ENCODE peak calls at places on chromosomes 16 and 17, in five cellular contexts. O is fibroblast of mammary gland, R is cardiac muscle cell, D is Panc1, C is A549. G is an unnamed sample.

GRCh38 chr17:29158515-29159275 is 21.5 kb downstream of the MYO18A start:
- DNase-seq in O (no peak), R (no peak), D (no peak), C (no peak), G (no peak)

GRCh38 chr17:77380411-77381184 is 239.8 kb downstream of the SEC14L1 start:
- DNase-seq in O (no peak), R (no peak), D (no peak), C (no peak), G (no peak)

GRCh38 chr17:11284811-11285210 is 43.8 kb downstream of the SHISA6 start:
- DNase-seq in O (no peak), R (no peak), D (no peak), C (no peak), G (no peak)

GRCh38 chr17:47882247-47882646 is 13.8 kb upstream of the SP2 start:
- DNase-seq in O (peak), R (no peak), D (no peak), C (no peak), G (peak)

GRCh38 chr16:70508752-70509151 is 14.6 kb downstream of the COG4 start:
- DNase-seq in O (peak), R (no peak), D (no peak), C (no peak), G (no peak)

GRCh38 chr16:56944954-56945839 is 13.3 kb downstream of the HERPUD1 start:
- DNase-seq in O (no peak), R (no peak), D (no peak), C (no peak), G (no peak)

GRCh38 chr16:71373073-71373472 is 14.6 kb downstream of the CALB2 start:
- DNase-seq in O (peak), R (no peak), D (no peak), C (peak), G (no peak)

GRCh38 chr16:46558018-46558417 is 63.2 kb downstream of the SHCBP1 start:
- DNase-seq in O (no peak), R (no peak), D (no peak), C (no peak), G (no peak)

GRCh38 chr16:68072038-68072695 is 13.0 kb upstream of the NFATC3 start:
- DNase-seq in O (peak), R (no peak), D (no peak), C (no peak), G (no peak)

GRCh38 chr16:89606006-89606405 is 7.4 kb upstream of the DPEP1 start:
- DNase-seq in O (no peak), R (no peak), D (no peak), C (no peak), G (no peak)

GRCh38 chr16:64391009-64391663 is 730.7 kb downstream of the CDH11 start:
- DNase-seq in O (peak), R (no peak), D (no peak), C (no peak), G (no peak)

GRCh38 chr16:85587763-85588474 is 25.2 kb upstream of the GSE1 start:
- DNase-seq in O (no peak), R (no peak), D (no peak), C (no peak), G (no peak)

GRCh38 chr17:42051645-42052044 is 1.2 kb upstream of the C17orf113 start:
- DNase-seq in O (no peak), R (no peak), D (no peak), C (no peak), G (no peak)

GRCh38 chr17:72122002-72122310 is 1.1 kb downstream of the SOX9 start:
- DNase-seq in O (no peak), R (no peak), D (no peak), C (peak), G (no peak)

GRCh38 chr16:593807-594206 is 3.9 kb downstream of the RAB40C start:
- DNase-seq in O (no peak), R (no peak), D (no peak), C (no peak), G (no peak)

GRCh38 chr17:79752175-79752574 is 21.4 kb downstream of the ENPP7 start:
- DNase-seq in O (no peak), R (no peak), D (no peak), C (no peak), G (no peak)

GRCh38 chr17:74547736-74548135 is 1.8 kb upstream of the CD300C start:
- DNase-seq in O (no peak), R (no peak), D (no peak), C (no peak), G (no peak)

GRCh38 chr17:9272506-9272905 is 251.2 kb downstream of the NTN1 start:
- DNase-seq in O (peak), R (no peak), D (no peak), C (no peak), G (no peak)
- TF ChIP-seq CTCF in O (no peak), R (no peak), D (no peak), C (no peak), G (no peak)

GRCh38 chr17:58631523-58632323 is 60.1 kb downstream of the TEX14 start:
- DNase-seq in O (peak), R (peak), D (peak), C (peak), G (peak)
- H3K4me3 ChIP-seq in O (peak), R (peak), D (peak), C (peak), G (peak)

DNA sequence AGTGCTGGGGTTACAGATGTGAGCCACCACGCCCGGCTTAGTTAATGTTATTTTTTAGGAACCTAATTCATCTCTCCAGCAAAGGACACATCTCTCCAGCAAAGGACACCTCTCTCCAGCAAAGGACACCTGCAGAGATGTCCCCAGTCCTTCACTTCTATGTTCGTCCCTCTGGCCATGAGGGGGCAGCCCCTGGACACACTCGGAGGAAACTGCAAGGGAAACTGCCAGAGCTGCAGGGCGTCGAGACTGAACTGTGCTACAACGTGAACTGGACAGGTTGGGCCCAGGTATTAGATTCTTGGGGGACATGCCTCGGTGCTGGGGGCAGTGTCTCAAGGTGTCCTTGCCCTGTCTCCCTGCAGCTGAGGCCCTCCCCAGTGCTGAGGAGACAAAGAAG is 4.7 kb downstream of the PFAS start:
- DNase-seq in O (peak), R (peak), D (no peak), C (no peak), G (no peak)
- TF ChIP-seq CTCF in O (peak), R (peak), D (no peak), C (peak), G (peak)

DNA sequence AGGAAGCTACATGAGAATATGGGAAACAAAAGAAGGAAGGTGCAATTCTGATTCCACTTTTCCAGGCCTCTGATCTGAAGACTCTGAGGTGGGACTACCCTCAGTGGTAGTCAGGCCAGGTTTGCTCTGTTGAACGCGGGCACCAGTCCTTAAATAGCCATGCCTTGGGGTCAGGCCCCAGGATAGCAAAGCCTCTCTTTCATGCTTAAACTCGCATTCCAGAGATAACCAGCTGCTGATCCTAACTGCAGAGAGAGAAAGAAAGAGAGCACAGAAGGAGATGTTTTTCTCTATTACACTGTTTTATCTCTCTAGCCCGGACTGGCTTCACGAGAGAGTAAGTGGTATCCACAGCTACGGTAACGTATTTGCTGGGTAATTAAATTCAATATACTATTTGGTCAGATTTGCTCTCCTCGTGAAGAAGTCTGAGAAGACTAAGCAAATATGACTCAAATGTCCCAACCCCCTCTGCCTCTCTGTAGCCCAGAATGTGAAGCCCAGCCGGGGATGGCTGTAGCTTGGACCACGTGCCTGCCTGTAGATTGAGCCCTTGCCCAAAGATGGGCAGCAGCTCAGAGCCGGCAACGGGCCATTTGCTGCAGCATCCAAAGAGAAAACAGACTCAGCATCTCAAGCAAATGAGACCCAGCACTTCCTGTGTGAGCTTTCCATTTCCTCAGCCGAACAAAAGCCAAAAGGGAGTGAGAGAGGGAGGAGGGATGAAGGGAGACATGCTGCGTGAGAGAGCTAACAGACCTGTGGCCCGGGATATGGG is 122.2 kb downstream of the SMG6 start:
- DNase-seq in O (peak), R (peak), D (no peak), C (no peak), G (peak)
- H3K4me3 ChIP-seq in O (no peak), R (no peak), D (no peak), C (no peak), G (no peak)

DNA sequence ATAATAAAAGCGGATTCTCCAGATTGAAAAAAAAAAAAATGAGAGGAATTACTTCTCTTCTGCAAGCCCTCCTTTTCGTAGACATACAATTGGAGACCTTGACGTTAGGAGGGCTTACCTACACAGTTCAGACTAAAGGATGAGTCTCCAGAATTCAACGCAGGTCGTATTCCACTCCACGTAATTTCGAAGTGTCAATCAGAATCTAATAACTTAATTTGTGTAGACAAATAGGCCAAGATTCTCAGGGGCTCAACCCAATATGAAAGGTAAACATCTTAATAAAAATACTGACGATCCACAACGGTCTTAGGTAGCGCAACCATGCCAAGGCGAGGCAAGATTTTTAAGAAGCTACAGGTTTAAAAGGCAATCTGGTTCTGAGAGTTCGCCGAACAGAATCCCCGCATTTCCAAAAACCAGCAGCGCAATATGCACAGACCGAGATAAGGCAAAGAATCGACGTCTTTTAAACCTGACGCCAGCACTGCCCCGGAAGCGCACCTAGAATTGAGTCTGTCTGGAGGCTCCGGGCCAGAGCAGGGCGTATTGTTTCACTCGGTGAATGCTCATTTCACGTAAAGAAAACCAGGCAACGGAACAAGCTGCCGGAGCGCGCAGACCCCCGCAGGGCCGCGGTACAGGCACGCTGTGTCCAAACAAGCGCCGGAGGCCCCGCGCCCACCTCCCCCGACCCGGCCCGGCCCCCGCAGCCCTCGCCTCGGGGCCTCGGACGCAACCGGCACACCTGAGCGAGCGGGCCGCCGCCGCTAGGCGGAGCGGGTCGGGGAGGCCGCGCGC is 623 bp downstream of the MBTPS1 start:
- DNase-seq in O (peak), R (peak), D (no peak), C (peak), G (no peak)
- TF ChIP-seq CTCF in O (no peak), R (no peak), D (no peak), C (no peak), G (peak)

DNA sequence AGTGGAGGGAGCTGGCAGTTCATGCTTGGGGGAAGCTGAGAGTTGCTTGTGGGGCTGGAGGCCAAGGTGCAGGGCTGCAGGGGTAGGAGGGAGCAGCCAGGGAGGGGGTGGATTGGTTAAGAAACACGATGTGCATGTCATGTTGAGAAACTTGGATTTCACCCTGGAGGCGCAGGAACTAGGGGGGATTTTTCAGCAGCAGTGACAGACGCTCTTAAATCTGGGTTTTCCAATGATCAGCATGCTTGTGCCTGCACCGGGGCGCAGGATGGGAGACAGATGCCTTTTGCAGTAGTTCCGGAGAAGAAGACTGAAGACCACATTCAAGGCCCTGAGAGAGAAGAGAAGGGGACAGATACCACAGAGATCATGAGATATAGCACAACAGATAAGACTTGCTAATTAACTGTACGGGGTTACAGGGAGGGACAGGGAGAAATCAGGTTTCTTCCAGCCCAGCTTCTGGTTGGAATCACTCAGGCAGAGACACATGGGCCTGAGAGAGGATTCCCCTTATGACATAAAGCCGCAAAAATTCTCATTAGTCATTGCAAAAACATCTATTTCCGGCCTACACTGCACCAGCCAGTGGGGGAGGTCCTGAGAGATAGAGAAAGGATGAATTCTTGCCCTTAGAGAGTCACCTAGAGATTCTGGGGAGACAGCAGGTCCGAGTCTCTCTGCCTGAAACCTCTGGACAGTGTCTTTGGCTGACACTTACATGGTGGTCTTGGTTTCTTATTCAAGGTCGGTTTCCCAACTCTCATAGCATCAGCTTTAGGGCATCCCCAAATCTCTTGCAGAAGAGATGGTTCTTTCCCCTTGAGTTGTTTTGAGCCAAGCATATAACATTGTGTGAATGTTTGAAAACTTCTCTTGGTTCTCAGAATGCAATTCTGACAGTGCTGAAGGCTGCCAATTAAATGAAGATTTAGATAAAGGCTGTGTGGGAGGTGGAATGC is 27.1 kb downstream of the CDH13 start:
- DNase-seq in O (peak), R (peak), D (no peak), C (peak), G (peak)
- H3K4me3 ChIP-seq in O (no peak), R (no peak), D (no peak), C (no peak), G (no peak)

GRCh38 chr16:72939247-72939646 is 108.7 kb downstream of the ZFHX3 start:
- DNase-seq in O (peak), R (no peak), D (no peak), C (peak), G (no peak)
- TF ChIP-seq CTCF in O (peak), R (peak), D (no peak), C (peak), G (no peak)